ENCODE peak calls at places on chromosomes 5 and 9, in five cellular contexts. T is cardiac muscle cell, K is astrocyte of the spinal cord, D is tibial artery, I is left lung. N is an unnamed sample.
A peak's percentile ranks its signal among the peaks of the same experiment; 100 is the strongest.

GRCh38 chr5:51099173-51099853 is 283.9 kb upstream of the ISL1 start:
- DNase-seq in T (no peak), K (no peak), D (no peak), I (no peak), N (no peak)

GRCh38 chr5:172958268-172959046 is 767 bp upstream of the RPL26L1 start:
- DNase-seq in T (peak; percentile 73), K (peak; percentile 66), D (peak; percentile 59), I (peak; percentile 74), N (peak; percentile 20)

GRCh38 chr5:40386293-40386692 is 293.4 kb upstream of the PTGER4 start:
- DNase-seq in T (no peak), K (peak; percentile 66), D (no peak), I (no peak), N (peak; percentile 85)

GRCh38 chr5:74851684-74852353 is 14.4 kb downstream of the FAM169A start:
- DNase-seq in T (peak; percentile 64), K (peak; percentile 49), D (no peak), I (no peak), N (no peak)

GRCh38 chr5:89855417-89855816 is 554.1 kb downstream of the CETN3 start:
- DNase-seq in T (no peak), K (no peak), D (no peak), I (no peak), N (no peak)

GRCh38 chr9:93669958-93670207 is 93.5 kb downstream of the PHF2 start:
- DNase-seq in T (peak; percentile 2), K (no peak), D (peak; percentile 9), I (no peak), N (peak; percentile 14)

GRCh38 chr5:111551569-111552275 is 39.4 kb upstream of the STARD4 start:
- DNase-seq in T (no peak), K (peak; percentile 31), D (no peak), I (no peak), N (no peak)

GRCh38 chr5:175599210-175599609 is 58.7 kb upstream of the HRH2 start:
- DNase-seq in T (no peak), K (no peak), D (no peak), I (no peak), N (no peak)

GRCh38 chr5:36073595-36074216 is 7.0 kb upstream of the UGT3A2 start:
- DNase-seq in T (peak; percentile 14), K (no peak), D (no peak), I (no peak), N (peak; percentile 67)

GRCh38 chr5:171610686-171611085 is 174.9 kb upstream of the SMIM23 start:
- DNase-seq in T (no peak), K (no peak), D (no peak), I (no peak), N (no peak)

GRCh38 chr5:39459091-39459490 is 34.3 kb upstream of the DAB2 start:
- DNase-seq in T (peak; percentile 82), K (no peak), D (no peak), I (no peak), N (no peak)

GRCh38 chr5:128228506-128228905 is 144.9 kb downstream of the SLC12A2 start:
- DNase-seq in T (peak; percentile 58), K (peak; percentile 57), D (no peak), I (no peak), N (no peak)

GRCh38 chr9:22463205-22463604 is 16.6 kb downstream of the DMRTA1 start:
- DNase-seq in T (no peak), K (no peak), D (no peak), I (no peak), N (no peak)

GRCh38 chr5:141876628-141877477 is 1.4 kb downstream of the PCDH1 start:
- DNase-seq in T (no peak), K (no peak), D (no peak), I (no peak), N (no peak)

GRCh38 chr5:84327591-84327990 is 57.1 kb downstream of the EDIL3 start:
- DNase-seq in T (no peak), K (no peak), D (no peak), I (no peak), N (no peak)

GRCh38 chr5:27267209-27267824 is 228.9 kb upstream of the CDH9 start:
- DNase-seq in T (no peak), K (no peak), D (no peak), I (no peak), N (no peak)

GRCh38 chr5:143393516-143393915 is 10.0 kb downstream of the NR3C1 start:
- DNase-seq in T (no peak), K (no peak), D (no peak), I (no peak), N (no peak)

GRCh38 chr5:25448190-25448621 is 803.4 kb upstream of the CDH10 start:
- DNase-seq in T (no peak), K (no peak), D (no peak), I (no peak), N (no peak)

GRCh38 chr5:25444697-25445096 is 799.9 kb upstream of the CDH10 start:
- DNase-seq in T (no peak), K (no peak), D (no peak), I (no peak), N (no peak)

GRCh38 chr5:25453500-25453899 is 808.7 kb upstream of the CDH10 start:
- DNase-seq in T (no peak), K (no peak), D (no peak), I (no peak), N (no peak)

GRCh38 chr5:25448646-25449045 is 803.9 kb upstream of the CDH10 start:
- DNase-seq in T (no peak), K (no peak), D (no peak), I (no peak), N (no peak)
- H3K4me3 ChIP-seq in T (no peak overlapping the region), K (no peak overlapping the region), D (no peak overlapping the region), I (no peak overlapping the region), N (no peak overlapping the region)

GRCh38 chr9:114156311-114156657 is 947 bp downstream of the COL27A1 start:
- DNase-seq in T (no peak), K (no peak), D (peak; percentile 50), I (no peak), N (no peak)

GRCh38 chr9:114155263-114155966 is at the start of gene COL27A1:
- DNase-seq in T (peak; percentile 88), K (peak; percentile 82), D (peak; percentile 81), I (peak; percentile 82), N (peak; percentile 70)

GRCh38 chr9:114154597-114155102 is 687 bp upstream of the COL27A1 start:
- DNase-seq in T (no peak), K (no peak), D (no peak), I (no peak), N (no peak)

GRCh38 chr9:114155967-114156294 is 594 bp downstream of the COL27A1 start:
- DNase-seq in T (no peak), K (no peak), D (no peak), I (no peak), N (no peak)

DNA sequence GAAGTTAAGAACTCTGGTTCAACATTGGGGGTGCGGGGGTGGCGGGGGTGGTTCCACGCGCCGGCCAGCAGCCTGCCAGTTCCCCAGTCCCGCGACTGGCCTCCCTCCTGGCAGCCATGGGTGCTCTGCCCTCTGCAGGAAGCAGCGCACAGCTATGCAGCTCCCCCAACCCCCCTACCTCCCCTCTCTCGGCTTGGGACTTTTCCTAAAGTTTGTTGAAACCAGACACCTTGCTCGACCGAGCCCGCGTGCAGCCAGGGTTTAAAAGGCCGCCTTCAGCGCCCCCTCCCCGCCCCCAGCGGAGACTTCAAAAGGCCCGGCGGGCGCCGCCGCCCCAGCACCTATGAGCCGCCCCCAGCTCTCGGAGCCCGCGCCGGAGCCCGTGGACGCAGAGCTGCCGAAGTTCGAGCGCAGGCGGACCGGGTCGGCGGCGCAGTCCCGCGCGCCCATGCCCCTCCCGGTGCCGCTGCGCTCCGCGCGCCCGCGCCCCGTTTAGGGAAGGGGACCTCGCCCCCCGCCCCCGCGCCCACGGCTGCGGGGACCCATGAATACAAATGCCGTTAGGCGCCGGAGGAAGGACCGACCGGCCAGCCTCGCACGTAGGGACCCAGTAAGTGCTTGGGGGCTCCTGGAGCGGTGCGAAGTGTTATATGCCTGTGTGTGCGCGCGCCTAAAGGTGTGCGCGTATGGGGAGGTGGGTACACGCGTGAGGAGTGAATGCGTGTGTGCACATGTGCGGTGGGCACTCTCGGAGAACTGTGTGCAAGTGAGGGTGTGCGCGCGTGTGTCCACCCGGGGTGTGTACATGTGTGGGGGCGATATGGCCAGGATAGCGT is 1.4 kb upstream of the COL27A1 start:
- DNase-seq in T (peak; percentile 42), K (no peak), D (no peak), I (no peak), N (no peak)
- H3K4me3 ChIP-seq in T (peak overlapping the region; percentile 49), K (peak overlapping the region; percentile 21), D (peak overlapping the region; percentile 72), I (peak overlapping the region; percentile 9), N (no peak overlapping the region)

GRCh38 chr9:91426123-91426745 is 2.6 kb upstream of the NFIL3 start:
- DNase-seq in T (peak; percentile 54), K (peak; percentile 60), D (no peak), I (no peak), N (no peak)

GRCh38 chr9:91424403-91425176 is 958 bp upstream of the NFIL3 start:
- DNase-seq in T (peak; percentile 94), K (peak; percentile 79), D (peak; percentile 93), I (peak; percentile 91), N (peak; percentile 51)

GRCh38 chr9:91422832-91423711 is 560 bp downstream of the NFIL3 start:
- DNase-seq in T (peak; percentile 89), K (peak; percentile 77), D (peak; percentile 85), I (peak; percentile 68), N (peak; percentile 60)

GRCh38 chr9:91423785-91424402 is at the start of gene NFIL3:
- DNase-seq in T (peak; percentile 90), K (peak; percentile 77), D (peak; percentile 79), I (peak; percentile 85), N (peak; percentile 69)

DNA sequence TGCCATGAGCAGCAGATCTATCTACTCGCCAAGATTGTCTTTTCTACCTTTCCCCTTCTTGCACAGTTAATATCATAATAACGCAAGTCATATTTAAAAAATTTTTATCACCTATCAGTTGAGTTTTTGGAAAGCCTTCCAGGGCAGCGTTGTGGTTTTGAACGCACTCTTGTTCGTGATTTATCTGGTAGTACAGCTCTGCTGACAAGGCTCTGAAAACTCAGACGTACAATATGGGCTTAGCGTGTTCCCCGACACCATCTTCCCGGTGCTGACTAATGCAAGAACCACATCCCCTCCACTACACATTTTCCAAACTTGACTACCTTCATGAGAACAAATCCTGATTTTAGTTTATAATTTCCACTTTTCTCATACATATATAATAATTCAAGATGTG is 1.6 kb upstream of the NFIL3 start:
- DNase-seq in T (peak; percentile 40), K (no peak), D (no peak), I (no peak), N (no peak)
- H3K4me3 ChIP-seq in T (peak overlapping the region; percentile 69), K (no peak overlapping the region), D (peak overlapping the region; percentile 92), I (no peak overlapping the region), N (no peak overlapping the region)

GRCh38 chr9:37700900-37701299 is 50.1 kb downstream of the FRMPD1 start:
- DNase-seq in T (no peak), K (no peak), D (no peak), I (no peak), N (no peak)

GRCh38 chr9:37710039-37710438 is 43.6 kb upstream of the TRMT10B start:
- DNase-seq in T (no peak), K (no peak), D (no peak), I (no peak), N (no peak)

GRCh38 chr9:37707748-37708147 is 45.9 kb upstream of the TRMT10B start:
- DNase-seq in T (no peak), K (no peak), D (no peak), I (no peak), N (no peak)

GRCh38 chr9:37706290-37706689 is 47.3 kb upstream of the TRMT10B start:
- DNase-seq in T (no peak), K (peak; percentile 6), D (no peak), I (no peak), N (no peak)

DNA sequence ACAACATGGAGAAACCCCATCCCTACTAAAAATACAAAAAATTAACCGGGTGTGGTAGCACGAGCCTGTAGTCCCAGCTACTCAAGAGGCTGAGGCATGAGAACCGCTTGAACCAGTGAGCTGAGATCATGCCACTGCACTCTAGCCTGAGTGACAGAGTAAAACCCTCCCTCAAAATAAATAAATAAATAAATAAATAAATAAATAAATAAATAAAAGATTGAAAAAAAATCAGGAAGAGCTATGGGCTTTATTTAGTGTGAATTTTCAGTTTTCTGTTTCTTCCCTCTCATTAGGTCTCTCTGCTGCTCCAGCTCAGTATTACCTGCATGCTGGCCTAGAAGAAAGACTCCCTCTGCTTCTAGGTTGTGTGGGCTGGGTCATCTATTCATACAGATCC is 47.8 kb upstream of the TRMT10B start:
- DNase-seq in T (no peak), K (no peak), D (no peak), I (no peak), N (no peak)
- H3K4me3 ChIP-seq in T (no peak overlapping the region), K (no peak overlapping the region), D (no peak overlapping the region), I (no peak overlapping the region), N (no peak overlapping the region)